ENCODE peak calls at places on chromosome 11, in four cellular contexts. Q is NCI-H446 treated with DMSO at 0.1 percent for 48 hours, D is cardiac fibroblast, H is H54. Z is an unnamed sample.

GRCh38 chr11:60717956-60718355 is 6.6 kb upstream of the MS4A18 start:
- DNase-seq in H (no peak), D (no peak), Q (no peak), Z (no peak)

GRCh38 chr11:100676901-100677300 is 10.2 kb upstream of the ARHGAP42 start:
- DNase-seq in D (no peak), H (no peak), Q (no peak), Z (no peak)

GRCh38 chr11:6736495-6737121 is 35.2 kb downstream of the OR2AG2 start:
- DNase-seq in H (no peak), D (peak), Q (no peak), Z (peak)

GRCh38 chr11:71204748-71205664 is 47.4 kb downstream of the SHANK2 start:
- DNase-seq in H (no peak), D (no peak), Q (no peak), Z (no peak)

GRCh38 chr11:45887587-45887986 is 2.1 kb downstream of the MAPK8IP1 start:
- DNase-seq in H (no peak), D (no peak), Q (no peak), Z (no peak)

GRCh38 chr11:128469220-128469619 is 118.1 kb downstream of the ETS1 start:
- DNase-seq in H (no peak), D (no peak), Q (no peak), Z (no peak)

GRCh38 chr11:77115956-77116355 is 12.1 kb upstream of the MYO7A start:
- DNase-seq in Q (no peak), D (no peak), H (no peak), Z (no peak)

GRCh38 chr11:1358286-1358685 is 31.4 kb upstream of the BRSK2 start:
- DNase-seq in H (no peak), D (no peak), Q (no peak), Z (no peak)

GRCh38 chr11:1500466-1501420 is 14.2 kb upstream of the MOB2 start:
- DNase-seq in Q (no peak), H (no peak), D (no peak), Z (no peak)

GRCh38 chr11:114123692-114124330 is 64.3 kb downstream of the ZBTB16 start:
- DNase-seq in Q (no peak), D (no peak), H (no peak), Z (no peak)

GRCh38 chr11:125762445-125762844 is 16.2 kb downstream of the PATE2 start:
- DNase-seq in D (no peak), Q (no peak), H (no peak), Z (no peak)

GRCh38 chr11:26704249-26704648 is 17.6 kb downstream of the SLC5A12 start:
- DNase-seq in Q (no peak), H (no peak), D (no peak), Z (peak)

GRCh38 chr11:79076526-79077115 is 364.2 kb downstream of the TENM4 start:
- DNase-seq in D (peak), Q (no peak), H (peak), Z (no peak)

GRCh38 chr11:2482199-2482598 is 37.4 kb downstream of the KCNQ1 start:
- DNase-seq in D (no peak), H (no peak), Q (no peak), Z (no peak)